ENCODE peak calls at places on chromosomes 13 and 19, in five cellular contexts. G is A172, L is occipital lobe, A is iris pigment epithelial cell, R is HS-5. O is an unnamed sample.

GRCh38 chr13:49459580-49459979 is 15.5 kb downstream of the SETDB2 start:
- DNase-seq in G (no peak), R (no peak), A (no peak), L (no peak), O (no peak)

GRCh38 chr19:21256722-21257121 is 72.5 kb downstream of the ZNF708 start:
- DNase-seq in G (no peak), A (peak), R (peak), L (no peak), O (peak)

GRCh38 chr13:35598233-35598632 is 121.7 kb upstream of the MAB21L1 start:
- DNase-seq in L (no peak), G (no peak), A (no peak), R (no peak), O (peak)

GRCh38 chr13:95677564-95678386 is 836 bp downstream of the DNAJC3 start:
- DNase-seq in R (no peak), L (no peak), G (peak), A (peak), O (peak)

GRCh38 chr13:40562975-40563349 is 103.5 kb downstream of the FOXO1 start:
- DNase-seq in A (peak), L (no peak), R (no peak), G (peak), O (no peak)

GRCh38 chr19:4533334-4533733 is 1.7 kb downstream of the PLIN5 start:
- DNase-seq in R (no peak), A (no peak), L (no peak), G (no peak), O (no peak)

GRCh38 chr19:48249502-48250014 is 6.2 kb downstream of the CARD8 start:
- DNase-seq in R (no peak), L (no peak), A (peak), G (no peak), O (no peak)

GRCh38 chr19:18470153-18470552 is 32.2 kb upstream of the ISYNA1 start:
- DNase-seq in L (no peak), G (no peak), R (no peak), A (no peak), O (peak)

GRCh38 chr13:44842158-44842557 is 147.1 kb downstream of the NUFIP1 start:
- DNase-seq in L (no peak), R (no peak), G (peak), A (peak), O (no peak)

GRCh38 chr13:29861694-29862110 is 11.3 kb upstream of the UBL3 start:
- DNase-seq in G (peak), L (no peak), R (peak), A (peak), O (no peak)

GRCh38 chr13:23018143-23018542 is 162.6 kb upstream of the SGCG start:
- DNase-seq in A (no peak), R (no peak), G (no peak), L (no peak), O (no peak)

GRCh38 chr13:73835138-73835721 is 299.0 kb downstream of the KLF12 start:
- DNase-seq in L (no peak), G (peak), A (peak), R (peak), O (peak)

GRCh38 chr19:33429891-33430673 is 56.6 kb downstream of the CEBPG start:
- DNase-seq in R (no peak), A (no peak), G (no peak), L (no peak), O (peak)

GRCh38 chr13:97724450-97724849 is 229.0 kb upstream of the IPO5 start:
- DNase-seq in R (no peak), L (no peak), A (no peak), G (no peak), O (no peak)

GRCh38 chr19:6540918-6541689 is 10.3 kb downstream of the TNFSF9 start:
- DNase-seq in L (no peak), A (no peak), G (no peak), R (no peak), O (no peak)

GRCh38 chr13:99280166-99280565 is 22.0 kb upstream of the GPR18 start:
- DNase-seq in L (no peak), R (no peak), A (peak), G (no peak), O (no peak)

GRCh38 chr19:31725051-31725450 is 375.8 kb upstream of the TSHZ3 start:
- DNase-seq in R (no peak), A (no peak), G (peak), L (no peak), O (no peak)

GRCh38 chr19:40279120-40279551 is 6.0 kb downstream of the AKT2 start:
- DNase-seq in R (no peak), A (peak), L (no peak), G (no peak), O (no peak)

GRCh38 chr13:20161275-20161950 is 561 bp upstream of the GJA3 start:
- DNase-seq in R (no peak), A (no peak), L (no peak), G (no peak), O (peak)

GRCh38 chr13:105979586-105979985 is 555.9 kb downstream of the EFNB2 start:
- DNase-seq in G (peak), L (no peak), R (no peak), A (peak), O (peak)

GRCh38 chr13:25371608-25372274 is at the start of gene ATP8A2:
- DNase-seq in R (no peak), A (no peak), G (no peak), L (no peak), O (peak)

GRCh38 chr19:10230155-10230903 is 802 bp downstream of the S1PR2 start:
- DNase-seq in A (peak), G (no peak), L (no peak), R (no peak), O (peak)

GRCh38 chr13:51737609-51738008 is 66.4 kb downstream of the DHRS12 start:
- DNase-seq in L (no peak), R (no peak), A (no peak), G (no peak), O (peak)

GRCh38 chr19:11196406-11197287 is 698 bp downstream of the KANK2 start:
- DNase-seq in L (no peak), G (no peak), A (peak), R (no peak), O (peak)

GRCh38 chr19:46528601-46529447 is 33.2 kb upstream of the PNMA8B start:
- DNase-seq in L (no peak), G (no peak), A (no peak), R (no peak), O (no peak)

GRCh38 chr13:59472134-59472533 is 691.6 kb downstream of the DIAPH3 start:
- DNase-seq in R (peak), L (no peak), G (no peak), A (no peak), O (no peak)

GRCh38 chr19:49573009-49573408 is 7.3 kb downstream of the NOSIP start:
- DNase-seq in R (no peak), A (no peak), G (no peak), L (no peak), O (no peak)

GRCh38 chr13:41352935-41353801 is 42.1 kb downstream of the NAA16 start:
- DNase-seq in G (peak), A (peak), L (no peak), R (peak), O (peak)

GRCh38 chr13:74201530-74201929 is 67.3 kb upstream of the KLF12 start:
- DNase-seq in L (no peak), A (no peak), G (no peak), R (no peak), O (no peak)

GRCh38 chr19:4570423-4570822 is 10.9 kb upstream of the SEMA6B start:
- DNase-seq in G (no peak), R (no peak), L (no peak), A (no peak), O (no peak)

GRCh38 chr13:50596103-50596502 is 247.4 kb downstream of the DLEU7 start:
- DNase-seq in G (no peak), R (no peak), A (no peak), L (no peak), O (no peak)

O was measured in NCI-H82.